ENCODE peak calls at places on chromosome 4, in six cellular contexts. One of them, this sample, is unnamed.

GRCh38 chr4:106809083-106809482 is 227.0 kb downstream of the DKK2 start:
- DNase-seq in islet precursor cell: no peak
- DNase-seq in stimulated activated CD8-positive, alpha-beta memory T cell treated with anti-CD3 and anti-CD28 coated beads, Interleukin-4, amount 100 ng/mL, for 24 hours: no peak
- DNase-seq in adrenal gland: no peak
- DNase-seq in amniotic stem cell: peak; percentile 13
- DNase-seq in DMS153: peak; percentile 1
- DNase-seq in this sample: no peak

GRCh38 chr4:100299441-100299840 is 109.2 kb upstream of the DDIT4L start:
- DNase-seq in amniotic stem cell: no peak
- DNase-seq in adrenal gland: no peak
- DNase-seq in islet precursor cell: no peak
- DNase-seq in stimulated activated CD8-positive, alpha-beta memory T cell treated with anti-CD3 and anti-CD28 coated beads, Interleukin-4, amount 100 ng/mL, for 24 hours: no peak
- DNase-seq in DMS153: no peak
- DNase-seq in this sample: no peak

GRCh38 chr4:141643557-141643956 is 7.2 kb downstream of the IL15 start:
- DNase-seq in adrenal gland: no peak
- DNase-seq in islet precursor cell: no peak
- DNase-seq in DMS153: no peak
- DNase-seq in stimulated activated CD8-positive, alpha-beta memory T cell treated with anti-CD3 and anti-CD28 coated beads, Interleukin-4, amount 100 ng/mL, for 24 hours: no peak
- DNase-seq in amniotic stem cell: no peak
- DNase-seq in this sample: peak; percentile 36

GRCh38 chr4:78661923-78662521 is 110.5 kb downstream of the ANXA3 start:
- DNase-seq in amniotic stem cell: no peak
- DNase-seq in islet precursor cell: no peak
- DNase-seq in stimulated activated CD8-positive, alpha-beta memory T cell treated with anti-CD3 and anti-CD28 coated beads, Interleukin-4, amount 100 ng/mL, for 24 hours: no peak
- DNase-seq in DMS153: peak; percentile 86
- DNase-seq in adrenal gland: no peak
- DNase-seq in this sample: no peak

GRCh38 chr4:140122891-140123290 is 31.1 kb downstream of the MAML3 start:
- DNase-seq in amniotic stem cell: no peak
- DNase-seq in adrenal gland: no peak
- DNase-seq in stimulated activated CD8-positive, alpha-beta memory T cell treated with anti-CD3 and anti-CD28 coated beads, Interleukin-4, amount 100 ng/mL, for 24 hours: no peak
- DNase-seq in DMS153: no peak
- DNase-seq in islet precursor cell: no peak
- DNase-seq in this sample: no peak

GRCh38 chr4:21113496-21114213 is 413.4 kb downstream of the PACRGL start:
- DNase-seq in DMS153: no peak
- DNase-seq in amniotic stem cell: no peak
- DNase-seq in stimulated activated CD8-positive, alpha-beta memory T cell treated with anti-CD3 and anti-CD28 coated beads, Interleukin-4, amount 100 ng/mL, for 24 hours: no peak
- DNase-seq in islet precursor cell: no peak
- DNase-seq in adrenal gland: no peak
- DNase-seq in this sample: no peak

GRCh38 chr4:1495416-1496115 is 89.3 kb upstream of the NKX1-1 start:
- DNase-seq in islet precursor cell: no peak
- DNase-seq in DMS153: no peak
- DNase-seq in amniotic stem cell: no peak
- DNase-seq in adrenal gland: no peak
- DNase-seq in stimulated activated CD8-positive, alpha-beta memory T cell treated with anti-CD3 and anti-CD28 coated beads, Interleukin-4, amount 100 ng/mL, for 24 hours: no peak
- DNase-seq in this sample: no peak

GRCh38 chr4:96729641-96730040 is 889.7 kb downstream of the PDHA2 start:
- DNase-seq in adrenal gland: no peak
- DNase-seq in stimulated activated CD8-positive, alpha-beta memory T cell treated with anti-CD3 and anti-CD28 coated beads, Interleukin-4, amount 100 ng/mL, for 24 hours: no peak
- DNase-seq in islet precursor cell: no peak
- DNase-seq in amniotic stem cell: no peak
- DNase-seq in DMS153: no peak
- DNase-seq in this sample: no peak

GRCh38 chr4:14908635-14909034 is 93.6 kb upstream of the CPEB2 start:
- DNase-seq in DMS153: no peak
- DNase-seq in islet precursor cell: no peak
- DNase-seq in amniotic stem cell: no peak
- DNase-seq in stimulated activated CD8-positive, alpha-beta memory T cell treated with anti-CD3 and anti-CD28 coated beads, Interleukin-4, amount 100 ng/mL, for 24 hours: no peak
- DNase-seq in adrenal gland: no peak
- DNase-seq in this sample: no peak

GRCh38 chr4:183186803-183187202 is 87.7 kb downstream of the WWC2 start:
- DNase-seq in stimulated activated CD8-positive, alpha-beta memory T cell treated with anti-CD3 and anti-CD28 coated beads, Interleukin-4, amount 100 ng/mL, for 24 hours: no peak
- DNase-seq in islet precursor cell: no peak
- DNase-seq in DMS153: no peak
- DNase-seq in adrenal gland: no peak
- DNase-seq in amniotic stem cell: no peak
- DNase-seq in this sample: no peak

GRCh38 chr4:1967512-1968149 is 41.1 kb downstream of the NELFA start:
- DNase-seq in adrenal gland: no peak
- DNase-seq in amniotic stem cell: no peak
- DNase-seq in DMS153: no peak
- DNase-seq in stimulated activated CD8-positive, alpha-beta memory T cell treated with anti-CD3 and anti-CD28 coated beads, Interleukin-4, amount 100 ng/mL, for 24 hours: no peak
- DNase-seq in islet precursor cell: no peak
- DNase-seq in this sample: no peak

GRCh38 chr4:1369484-1370079 is 22.6 kb downstream of the UVSSA start:
- DNase-seq in islet precursor cell: no peak
- DNase-seq in stimulated activated CD8-positive, alpha-beta memory T cell treated with anti-CD3 and anti-CD28 coated beads, Interleukin-4, amount 100 ng/mL, for 24 hours: no peak
- DNase-seq in amniotic stem cell: no peak
- DNase-seq in DMS153: no peak
- DNase-seq in adrenal gland: no peak
- DNase-seq in this sample: no peak

GRCh38 chr4:130025701-130026100 is 929.7 kb downstream of the C4orf33 start:
- DNase-seq in stimulated activated CD8-positive, alpha-beta memory T cell treated with anti-CD3 and anti-CD28 coated beads, Interleukin-4, amount 100 ng/mL, for 24 hours: no peak
- DNase-seq in adrenal gland: no peak
- DNase-seq in islet precursor cell: no peak
- DNase-seq in amniotic stem cell: no peak
- DNase-seq in DMS153: peak; percentile 54
- DNase-seq in this sample: no peak

GRCh38 chr4:84847978-84848377 is 118.5 kb downstream of the WDFY3 start:
- DNase-seq in amniotic stem cell: no peak
- DNase-seq in DMS153: no peak
- DNase-seq in stimulated activated CD8-positive, alpha-beta memory T cell treated with anti-CD3 and anti-CD28 coated beads, Interleukin-4, amount 100 ng/mL, for 24 hours: no peak
- DNase-seq in islet precursor cell: no peak
- DNase-seq in adrenal gland: no peak
- DNase-seq in this sample: no peak

GRCh38 chr4:125283702-125284279 is 31.0 kb upstream of the FAT4 start:
- DNase-seq in amniotic stem cell: no peak
- DNase-seq in adrenal gland: no peak
- DNase-seq in islet precursor cell: no peak
- DNase-seq in stimulated activated CD8-positive, alpha-beta memory T cell treated with anti-CD3 and anti-CD28 coated beads, Interleukin-4, amount 100 ng/mL, for 24 hours: no peak
- DNase-seq in DMS153: no peak
- DNase-seq in this sample: no peak

GRCh38 chr4:14524236-14524635 is 478.0 kb upstream of the CPEB2 start:
- DNase-seq in amniotic stem cell: no peak
- DNase-seq in stimulated activated CD8-positive, alpha-beta memory T cell treated with anti-CD3 and anti-CD28 coated beads, Interleukin-4, amount 100 ng/mL, for 24 hours: no peak
- DNase-seq in adrenal gland: no peak
- DNase-seq in islet precursor cell: no peak
- DNase-seq in DMS153: no peak
- DNase-seq in this sample: no peak

GRCh38 chr4:62487016-62487415 is 1286.9 kb downstream of the ADGRL3 start:
- DNase-seq in stimulated activated CD8-positive, alpha-beta memory T cell treated with anti-CD3 and anti-CD28 coated beads, Interleukin-4, amount 100 ng/mL, for 24 hours: no peak
- DNase-seq in adrenal gland: no peak
- DNase-seq in DMS153: no peak
- DNase-seq in amniotic stem cell: no peak
- DNase-seq in islet precursor cell: no peak
- DNase-seq in this sample: no peak

GRCh38 chr4:6566582-6567190 is 8.3 kb upstream of the MAN2B2 start:
- DNase-seq in DMS153: no peak
- DNase-seq in adrenal gland: no peak
- DNase-seq in stimulated activated CD8-positive, alpha-beta memory T cell treated with anti-CD3 and anti-CD28 coated beads, Interleukin-4, amount 100 ng/mL, for 24 hours: no peak
- DNase-seq in amniotic stem cell: no peak
- DNase-seq in islet precursor cell: no peak
- DNase-seq in this sample: no peak

GRCh38 chr4:93466440-93466839 is 362.1 kb upstream of the ATOH1 start:
- DNase-seq in stimulated activated CD8-positive, alpha-beta memory T cell treated with anti-CD3 and anti-CD28 coated beads, Interleukin-4, amount 100 ng/mL, for 24 hours: no peak
- DNase-seq in amniotic stem cell: no peak
- DNase-seq in adrenal gland: no peak
- DNase-seq in islet precursor cell: peak; percentile 48
- DNase-seq in DMS153: no peak
- DNase-seq in this sample: no peak

GRCh38 chr4:69823481-69824186 is 36.3 kb downstream of the SULT1E1 start:
- DNase-seq in adrenal gland: peak; percentile 24
- DNase-seq in stimulated activated CD8-positive, alpha-beta memory T cell treated with anti-CD3 and anti-CD28 coated beads, Interleukin-4, amount 100 ng/mL, for 24 hours: peak; percentile 7
- DNase-seq in islet precursor cell: no peak
- DNase-seq in amniotic stem cell: no peak
- DNase-seq in DMS153: peak; percentile 94
- DNase-seq in this sample: no peak

GRCh38 chr4:16687011-16687410 is 211.4 kb downstream of the LDB2 start:
- DNase-seq in adrenal gland: no peak
- DNase-seq in amniotic stem cell: no peak
- DNase-seq in islet precursor cell: no peak
- DNase-seq in stimulated activated CD8-positive, alpha-beta memory T cell treated with anti-CD3 and anti-CD28 coated beads, Interleukin-4, amount 100 ng/mL, for 24 hours: no peak
- DNase-seq in DMS153: no peak
- DNase-seq in this sample: no peak

GRCh38 chr4:122712782-122713181 is 19.7 kb upstream of the BBS12 start:
- DNase-seq in islet precursor cell: no peak
- DNase-seq in stimulated activated CD8-positive, alpha-beta memory T cell treated with anti-CD3 and anti-CD28 coated beads, Interleukin-4, amount 100 ng/mL, for 24 hours: no peak
- DNase-seq in DMS153: no peak
- DNase-seq in adrenal gland: no peak
- DNase-seq in amniotic stem cell: no peak
- DNase-seq in this sample: no peak

GRCh38 chr4:113828712-113829111 is 67.2 kb upstream of the CAMK2D start:
- DNase-seq in adrenal gland: no peak
- DNase-seq in amniotic stem cell: no peak
- DNase-seq in DMS153: no peak
- DNase-seq in islet precursor cell: no peak
- DNase-seq in stimulated activated CD8-positive, alpha-beta memory T cell treated with anti-CD3 and anti-CD28 coated beads, Interleukin-4, amount 100 ng/mL, for 24 hours: no peak
- DNase-seq in this sample: no peak

GRCh38 chr4:73816814-73817213 is 19.7 kb upstream of the CXCL6 start:
- DNase-seq in adrenal gland: no peak
- DNase-seq in DMS153: no peak
- DNase-seq in stimulated activated CD8-positive, alpha-beta memory T cell treated with anti-CD3 and anti-CD28 coated beads, Interleukin-4, amount 100 ng/mL, for 24 hours: no peak
- DNase-seq in amniotic stem cell: no peak
- DNase-seq in islet precursor cell: no peak
- DNase-seq in this sample: no peak

GRCh38 chr4:72077346-72077745 is 45.5 kb downstream of the NPFFR2 start:
- DNase-seq in DMS153: no peak
- DNase-seq in adrenal gland: no peak
- DNase-seq in stimulated activated CD8-positive, alpha-beta memory T cell treated with anti-CD3 and anti-CD28 coated beads, Interleukin-4, amount 100 ng/mL, for 24 hours: no peak
- DNase-seq in amniotic stem cell: no peak
- DNase-seq in islet precursor cell: no peak
- DNase-seq in this sample: no peak

GRCh38 chr4:5133201-5133600 is 81.9 kb downstream of the STK32B start:
- DNase-seq in stimulated activated CD8-positive, alpha-beta memory T cell treated with anti-CD3 and anti-CD28 coated beads, Interleukin-4, amount 100 ng/mL, for 24 hours: no peak
- DNase-seq in DMS153: no peak
- DNase-seq in adrenal gland: no peak
- DNase-seq in amniotic stem cell: no peak
- DNase-seq in islet precursor cell: no peak
- DNase-seq in this sample: no peak

GRCh38 chr4:9916346-9916745 is 105.0 kb downstream of the SLC2A9 start:
- DNase-seq in adrenal gland: no peak
- DNase-seq in islet precursor cell: no peak
- DNase-seq in amniotic stem cell: no peak
- DNase-seq in stimulated activated CD8-positive, alpha-beta memory T cell treated with anti-CD3 and anti-CD28 coated beads, Interleukin-4, amount 100 ng/mL, for 24 hours: no peak
- DNase-seq in DMS153: no peak
- DNase-seq in this sample: no peak

This sample was measured in H54.